ENCODE peak calls at places on chromosomes 5 and 9, in nine cellular contexts. G, R, J, P, X, W, O, I and M are unnamed samples.

GRCh38 chr9:81693639-81694378 is 4.5 kb upstream of the TLE1 start:
- DNase-seq in O (no peak), P (no peak), R (no peak), W (no peak), X (no peak), G (no peak), I (no peak), J (no peak), M (no peak)

GRCh38 chr5:96546120-96546519 is 113.1 kb upstream of the PCSK1 start:
- DNase-seq in G (no peak), I (no peak), P (no peak), J (no peak), W (no peak), R (no peak), O (no peak), X (no peak), M (no peak)

GRCh38 chr5:1227669-1228068 is 2.5 kb downstream of the SLC6A18 start:
- DNase-seq in R (no peak), G (no peak), I (no peak), X (no peak), J (no peak), W (no peak), P (no peak), O (no peak), M (no peak)

GRCh38 chr5:28281381-28281780 is 1243.0 kb upstream of the CDH9 start:
- DNase-seq in O (no peak), R (no peak), W (no peak), G (no peak), P (no peak), I (no peak), J (no peak), X (no peak), M (no peak)

GRCh38 chr9:82457281-82457680 is 468.7 kb downstream of the SPATA31D1 start:
- DNase-seq in J (no peak), R (no peak), X (peak; percentile 10), W (no peak), P (no peak), G (no peak), O (no peak), I (no peak), M (no peak)

GRCh38 chr5:172420215-172420934 is 34.0 kb downstream of the SH3PXD2B start:
- DNase-seq in J (no peak), I (peak; percentile 73), W (peak; percentile 84), R (no peak), P (peak; percentile 83), O (peak; percentile 94), G (no peak), X (peak; percentile 90), M (no peak)

GRCh38 chr5:77087484-77088291 is 603 bp upstream of the ZBED3 start:
- DNase-seq in X (no peak), G (no peak), P (peak; percentile 25), O (no peak), W (peak; percentile 86), J (peak; percentile 27), I (peak; percentile 65), R (no peak), M (peak; percentile 4)

GRCh38 chr9:89603629-89604462 is 966 bp upstream of the GADD45G start:
- DNase-seq in R (no peak), O (peak; percentile 24), G (peak; percentile 21), P (peak; percentile 92), W (peak; percentile 88), X (peak; percentile 68), J (peak; percentile 79), I (peak; percentile 69), M (peak; percentile 92)

DNA sequence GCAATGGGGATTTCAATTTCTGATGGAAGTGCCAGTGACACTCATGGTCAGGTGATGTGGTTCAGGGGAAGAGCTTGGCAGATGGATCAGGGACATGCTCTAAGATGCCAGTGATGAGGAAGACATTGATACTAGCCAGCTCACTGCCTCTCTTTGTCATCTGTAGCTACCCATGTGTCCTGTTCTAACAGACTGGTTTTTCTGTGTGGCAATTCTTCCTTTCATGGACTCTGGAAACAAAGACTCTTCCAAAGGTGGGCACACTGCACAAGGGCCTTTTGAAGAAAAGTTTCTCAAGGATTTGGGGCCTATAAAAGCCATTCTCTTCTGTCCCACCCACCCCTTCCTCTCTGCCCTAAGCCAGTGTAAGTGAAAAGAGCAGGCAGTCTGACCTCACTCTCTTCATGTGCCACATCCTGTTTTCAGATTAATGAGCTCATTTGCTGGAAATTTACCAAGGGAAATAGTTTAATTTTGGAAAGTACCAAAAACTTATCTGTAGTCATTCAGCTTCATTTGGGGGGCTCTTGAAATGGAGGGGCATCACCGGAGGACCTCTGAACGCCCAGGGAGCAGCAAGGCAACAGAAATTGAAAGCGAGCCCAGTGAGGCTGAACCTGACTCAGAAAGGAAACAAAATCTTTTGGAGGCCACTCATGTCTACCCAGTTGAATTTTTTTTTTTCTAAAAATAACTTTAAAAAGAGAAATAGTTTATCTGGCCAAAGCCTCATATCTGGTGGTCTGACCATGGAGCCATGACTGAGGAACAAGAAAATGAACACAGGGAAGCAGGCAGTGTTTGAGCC is 4.9 kb upstream of the TRAF1 start:
- DNase-seq in G (peak; percentile 45), J (no peak), X (peak; percentile 79), O (no peak), P (no peak), I (peak; percentile 77), W (no peak), R (peak; percentile 12), M (no peak)
- H3K4me1 ChIP-seq in G (peaks cover 89% of the 10 kb centered on the region), J (peaks cover 82% of the 10 kb centered on the region), X (peaks cover 78% of the 10 kb centered on the region), O (peaks cover 25% of the 10 kb centered on the region), P (no peaks in the 10 kb centered on the region), I (peaks cover 11% of the 10 kb centered on the region), W (peaks cover 70% of the 10 kb centered on the region), R (peaks cover 62% of the 10 kb centered on the region), M (peaks cover 4% of the 10 kb centered on the region)

GRCh38 chr9:124209279-124209678 is 48.5 kb upstream of the NEK6 start:
- DNase-seq in X (no peak), P (peak; percentile 86), J (no peak), O (no peak), G (no peak), W (peak; percentile 25), I (peak; percentile 23), R (no peak), M (peak; percentile 72)

GRCh38 chr9:124209774-124210173 is 48.0 kb upstream of the NEK6 start:
- DNase-seq in R (no peak), W (no peak), X (no peak), O (no peak), J (no peak), G (no peak), I (no peak), P (no peak), M (no peak)

GRCh38 chr9:124210697-124211096 is 47.1 kb upstream of the NEK6 start:
- DNase-seq in I (no peak), P (no peak), J (no peak), X (no peak), R (no peak), O (no peak), W (no peak), G (no peak), M (no peak)

GRCh38 chr9:124206391-124206790 is 51.4 kb upstream of the NEK6 start:
- DNase-seq in P (no peak), R (no peak), W (no peak), I (peak; percentile 12), O (no peak), X (no peak), J (no peak), G (no peak), M (no peak)

GRCh38 chr9:124208571-124208970 is 49.2 kb upstream of the NEK6 start:
- DNase-seq in J (no peak), I (peak; percentile 6), O (no peak), P (no peak), R (no peak), W (peak; percentile 1), G (no peak), X (peak; percentile 83), M (no peak)
- H3K4me1 ChIP-seq in J (peaks cover 12% of the 10 kb centered on the region), I (no peaks in the 10 kb centered on the region), O (no peaks in the 10 kb centered on the region), P (no peaks in the 10 kb centered on the region), R (no peaks in the 10 kb centered on the region), W (peaks cover 4% of the 10 kb centered on the region), G (peaks cover 15% of the 10 kb centered on the region), X (peaks cover 29% of the 10 kb centered on the region), M (peaks cover 7% of the 10 kb centered on the region)

GRCh38 chr9:37406603-37407401 is 15.7 kb upstream of the GRHPR start:
- DNase-seq in O (no peak), X (no peak), G (no peak), W (no peak), R (no peak), P (no peak), I (peak; percentile 36), J (no peak), M (no peak)

GRCh38 chr9:37408933-37409710 is 13.4 kb upstream of the GRHPR start:
- DNase-seq in G (peak; percentile 63), X (peak; percentile 99), I (peak; percentile 42), P (no peak), R (no peak), J (no peak), W (no peak), O (no peak), M (no peak)

GRCh38 chr9:37405350-37405749 is 17.1 kb upstream of the GRHPR start:
- DNase-seq in P (no peak), J (no peak), I (no peak), G (no peak), W (no peak), O (no peak), X (no peak), R (no peak), M (no peak)

GRCh38 chr9:37405764-37406380 is 16.6 kb upstream of the GRHPR start:
- DNase-seq in G (no peak), I (peak; percentile 29), O (no peak), R (no peak), W (no peak), P (no peak), X (no peak), J (no peak), M (no peak)

GRCh38 chr9:37407468-37407867 is 15.0 kb upstream of the GRHPR start:
- DNase-seq in G (no peak), R (no peak), W (no peak), P (no peak), X (no peak), J (no peak), I (no peak), O (no peak), M (no peak)
- H3K4me1 ChIP-seq in G (peaks cover 8% of the 10 kb centered on the region), R (no peaks in the 10 kb centered on the region), W (no peaks in the 10 kb centered on the region), P (no peaks in the 10 kb centered on the region), X (peaks cover 16% of the 10 kb centered on the region), J (peaks cover 12% of the 10 kb centered on the region), I (no peaks in the 10 kb centered on the region), O (no peaks in the 10 kb centered on the region), M (peaks cover 19% of the 10 kb centered on the region)

GRCh38 chr9:129111762-129112151 is 542 bp downstream of the PTPA start:
- DNase-seq in W (peak; percentile 77), J (no peak), R (no peak), G (no peak), X (peak; percentile 35), P (peak; percentile 45), I (peak; percentile 72), O (no peak), M (peak; percentile 62)

GRCh38 chr9:129109504-129109903 is 1.1 kb downstream of the CRAT start:
- DNase-seq in O (no peak), I (no peak), P (peak; percentile 41), J (no peak), X (peak; percentile 16), W (no peak), R (no peak), G (no peak), M (peak; percentile 34)

GRCh38 chr9:129110740-129111142 is at the start of gene CRAT:
- DNase-seq in G (peak; percentile 95), O (peak; percentile 94), I (peak; percentile 99), J (peak; percentile 99), R (no peak), W (peak; percentile 99), P (peak; percentile 95), X (peak; percentile 94), M (peak; percentile 97)

GRCh38 chr9:129109952-129110739 is 447 bp downstream of the CRAT start:
- DNase-seq in J (peak; percentile 47), P (peak; percentile 7), R (no peak), X (no peak), I (peak; percentile 66), O (no peak), G (no peak), W (no peak), M (no peak)

DNA sequence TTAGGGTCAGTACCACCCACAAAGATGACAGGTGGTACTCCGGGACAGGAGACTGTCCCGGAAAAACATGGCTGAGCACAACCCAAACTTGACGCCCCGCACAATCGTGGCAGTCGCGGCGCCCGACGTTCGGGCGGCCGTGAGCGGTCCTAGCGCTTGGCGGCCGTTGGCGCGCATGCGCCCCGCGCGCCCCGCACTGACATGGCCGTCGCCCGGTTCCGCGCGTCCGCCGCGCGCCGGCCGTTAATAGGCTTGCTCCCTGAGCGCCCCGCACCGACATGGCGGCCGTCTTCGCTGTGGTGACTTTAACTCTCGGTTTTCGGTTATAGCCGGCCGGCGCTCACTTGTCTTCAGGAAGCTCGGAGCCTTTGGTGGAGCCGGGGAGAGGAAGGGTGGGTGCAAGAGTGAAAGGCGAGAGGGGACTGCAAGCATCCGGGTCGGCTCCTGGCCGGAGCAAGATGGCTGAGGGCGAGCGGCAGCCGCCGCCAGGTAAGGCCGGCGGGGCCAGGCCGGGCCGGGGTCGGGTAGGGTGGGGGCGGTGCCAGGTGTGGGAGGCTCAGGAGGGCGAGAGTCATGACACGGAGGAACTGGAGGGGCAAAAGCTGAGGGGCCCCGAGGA is at the start of gene PTPA:
- DNase-seq in G (peak; percentile 83), X (peak; percentile 91), O (peak; percentile 76), I (peak; percentile 92), W (peak; percentile 95), J (peak; percentile 90), P (peak; percentile 91), R (no peak), M (peak; percentile 98)
- H3K4me1 ChIP-seq in G (peaks cover 20% of the 10 kb centered on the region), X (no peaks in the 10 kb centered on the region), O (peaks cover 4% of the 10 kb centered on the region), I (no peaks in the 10 kb centered on the region), W (peaks cover 17% of the 10 kb centered on the region), J (peaks cover 52% of the 10 kb centered on the region), P (no peaks in the 10 kb centered on the region), R (peaks cover 48% of the 10 kb centered on the region), M (no peaks in the 10 kb centered on the region)